ENCODE peak calls at places on chromosomes 7 and 10, in seven cellular contexts. Z, U, V, F, X, A and M are unnamed samples. For H3K27me3 and H3K36me3, the result is how much of the 10 kb centered on the place peaks cover.

GRCh38 chr10:75407716-75408511 is 6.3 kb upstream of the ZNF503 start:
- DNase-seq in Z (peak), U (peak), V (no peak), F (peak), X (no peak), A (peak), M (peak)

GRCh38 chr7:23216021-23216420 is 30.6 kb upstream of the GPNMB start:
- DNase-seq in Z (no peak), U (no peak), V (no peak), F (peak), X (no peak), A (peak), M (peak)

GRCh38 chr10:63164045-63164722 is 31.1 kb downstream of the NRBF2 start:
- DNase-seq in Z (no peak), U (no peak), V (no peak), F (no peak), X (no peak), A (no peak), M (no peak)

GRCh38 chr7:111108526-111108925 is 17.6 kb downstream of the LRRN3 start:
- DNase-seq in Z (peak), U (no peak), V (no peak), F (no peak), X (no peak), A (no peak), M (no peak)

GRCh38 chr7:50348469-50349162 is 44.1 kb downstream of the IKZF1 start:
- DNase-seq in Z (no peak), U (no peak), V (no peak), F (no peak), X (no peak), A (no peak), M (no peak)

GRCh38 chr7:46972205-46972604 is 609.7 kb downstream of the TNS3 start:
- DNase-seq in Z (peak), U (no peak), V (no peak), F (no peak), X (no peak), A (no peak), M (no peak)

GRCh38 chr10:130138479-130138866 is 2.3 kb downstream of the GLRX3 start:
- DNase-seq in Z (peak), U (peak), V (no peak), F (no peak), X (no peak), A (no peak), M (no peak)

GRCh38 chr7:106730021-106730420 is 69.1 kb upstream of the CCDC71L start:
- DNase-seq in Z (peak), U (no peak), V (no peak), F (no peak), X (no peak), A (no peak), M (no peak)

DNA sequence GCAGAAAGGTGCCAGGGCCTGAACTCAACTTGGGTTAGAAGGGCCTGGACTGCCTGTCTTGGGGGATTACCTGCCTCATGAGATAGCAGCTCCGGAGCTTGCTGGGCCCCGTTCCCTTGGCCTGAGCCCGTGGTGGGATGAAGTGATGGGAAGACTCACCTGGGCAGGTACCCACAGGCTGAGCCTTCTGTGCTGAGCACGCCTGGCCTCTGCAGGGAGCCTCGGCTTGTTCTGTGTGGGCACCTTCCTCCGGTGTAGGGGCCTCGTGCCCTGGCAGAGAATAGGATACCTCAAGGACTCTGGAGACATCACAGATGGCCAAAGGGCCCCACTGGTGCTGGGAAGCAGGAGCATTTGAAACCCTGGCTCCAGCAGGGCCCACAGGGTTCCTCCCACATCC is 4.5 kb downstream of the ZNF467 start:
- DNase-seq in Z (no peak), U (no peak), V (no peak), F (no peak), X (no peak), A (no peak), M (no peak)
- H3K27me3 ChIP-seq in Z (under half), U (under half), V (under half), F (under half), X (half or more), A (under half), M (under half)

GRCh38 chr10:11045487-11045886 is 27.8 kb downstream of the CELF2 start:
- DNase-seq in Z (no peak), U (no peak), V (no peak), F (no peak), X (no peak), A (no peak), M (no peak)

GRCh38 chr10:11045995-11046394 is 28.3 kb downstream of the CELF2 start:
- DNase-seq in Z (no peak), U (no peak), V (no peak), F (peak), X (no peak), A (no peak), M (peak)

GRCh38 chr10:11043446-11044127 is 25.9 kb downstream of the CELF2 start:
- DNase-seq in Z (no peak), U (no peak), V (no peak), F (no peak), X (no peak), A (no peak), M (no peak)

GRCh38 chr10:11043039-11043438 is 25.4 kb downstream of the CELF2 start:
- DNase-seq in Z (no peak), U (no peak), V (no peak), F (no peak), X (no peak), A (no peak), M (no peak)

DNA sequence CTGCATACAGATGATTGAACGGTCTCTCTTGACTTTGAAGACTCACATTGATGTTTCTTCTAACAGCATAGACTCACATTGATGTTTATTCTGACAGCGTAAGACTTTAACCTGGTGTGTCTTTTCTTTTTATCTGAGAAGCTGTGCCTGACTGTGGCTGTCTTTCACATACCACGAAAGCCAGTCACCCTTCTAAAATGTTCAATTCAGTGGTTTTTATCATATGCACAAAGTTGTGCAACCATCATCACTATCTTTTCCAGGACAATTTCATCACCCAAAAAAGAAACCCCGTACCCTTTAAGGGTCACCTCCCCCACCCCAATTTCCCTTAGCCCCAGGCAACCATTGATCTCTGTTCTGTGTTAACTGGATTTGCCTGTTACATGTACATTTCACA is 24.7 kb downstream of the CELF2 start:
- DNase-seq in Z (no peak), U (no peak), V (no peak), F (no peak), X (no peak), A (no peak), M (no peak)
- H3K36me3 ChIP-seq in Z (under half), U (under half), V (under half), F (under half), X (under half), A (under half), M (under half)

GRCh38 chr7:27178366-27178765 is 4.2 kb upstream of the HOXA10 start:
- DNase-seq in Z (no peak), U (peak), V (no peak), F (no peak), X (no peak), A (no peak), M (no peak)
- H3K27me3 ChIP-seq in Z (under half), U (under half), V (under half), F (half or more), X (half or more), A (under half), M (half or more)

GRCh38 chr10:35271086-35271834 is 65.0 kb upstream of the CCNY start:
- DNase-seq in Z (no peak), U (peak), V (peak), F (no peak), X (peak), A (no peak), M (no peak)
- H3K36me3 ChIP-seq in Z (under half), U (under half), V (under half), F (under half), X (under half), A (under half), M (under half)

DNA sequence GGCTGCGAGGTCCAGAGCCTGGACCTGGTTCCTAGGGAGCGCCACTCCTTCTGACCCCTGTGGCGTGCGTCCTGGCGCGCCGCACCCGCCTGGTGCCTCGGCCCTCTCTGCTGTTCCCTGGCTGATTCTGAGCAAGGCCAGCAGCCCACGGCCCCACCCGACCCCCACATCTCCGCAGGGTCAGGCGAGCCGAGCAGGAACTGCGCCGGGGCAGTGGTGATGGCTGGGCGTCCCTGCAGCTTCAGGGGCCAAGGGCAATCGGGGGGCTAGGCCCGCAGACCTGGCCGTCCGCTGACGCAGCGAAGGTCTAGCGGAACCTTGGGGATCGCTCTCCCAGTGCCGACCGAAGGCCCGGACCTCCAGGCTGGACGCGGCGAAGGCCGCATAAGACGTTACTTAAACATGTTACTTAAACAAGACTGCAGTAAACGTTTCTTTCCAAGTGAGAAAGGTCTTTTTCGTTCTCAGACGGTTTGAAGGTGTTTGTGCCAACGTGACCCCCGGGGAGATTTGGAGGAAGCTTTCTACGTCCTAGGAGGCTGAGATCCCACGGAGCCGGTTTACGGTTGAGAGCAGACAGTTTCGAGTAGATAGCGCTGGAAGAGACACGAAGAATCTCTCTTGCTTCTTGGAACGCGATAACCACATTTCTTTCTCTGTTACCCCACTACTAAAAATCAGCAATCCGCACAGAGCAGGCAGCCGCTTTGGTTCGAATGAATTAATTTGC is 5.1 kb upstream of the NKX2-3 start:
- DNase-seq in Z (no peak), U (peak), V (no peak), F (no peak), X (no peak), A (no peak), M (no peak)
- H3K27me3 ChIP-seq in Z (half or more), U (half or more), V (under half), F (half or more), X (half or more), A (under half), M (half or more)

GRCh38 chr10:13698217-13698616 is 111.5 kb downstream of the PRPF18 start:
- DNase-seq in Z (peak), U (no peak), V (no peak), F (peak), X (no peak), A (no peak), M (peak)

GRCh38 chr10:13700461-13701144 is 113.8 kb downstream of the PRPF18 start:
- DNase-seq in Z (no peak), U (no peak), V (no peak), F (no peak), X (no peak), A (no peak), M (no peak)

GRCh38 chr10:13695588-13695987 is 108.8 kb downstream of the PRPF18 start:
- DNase-seq in Z (no peak), U (no peak), V (no peak), F (no peak), X (no peak), A (no peak), M (no peak)

GRCh38 chr10:13701157-13701919 is 114.6 kb downstream of the PRPF18 start:
- DNase-seq in Z (no peak), U (no peak), V (peak), F (no peak), X (no peak), A (no peak), M (no peak)

DNA sequence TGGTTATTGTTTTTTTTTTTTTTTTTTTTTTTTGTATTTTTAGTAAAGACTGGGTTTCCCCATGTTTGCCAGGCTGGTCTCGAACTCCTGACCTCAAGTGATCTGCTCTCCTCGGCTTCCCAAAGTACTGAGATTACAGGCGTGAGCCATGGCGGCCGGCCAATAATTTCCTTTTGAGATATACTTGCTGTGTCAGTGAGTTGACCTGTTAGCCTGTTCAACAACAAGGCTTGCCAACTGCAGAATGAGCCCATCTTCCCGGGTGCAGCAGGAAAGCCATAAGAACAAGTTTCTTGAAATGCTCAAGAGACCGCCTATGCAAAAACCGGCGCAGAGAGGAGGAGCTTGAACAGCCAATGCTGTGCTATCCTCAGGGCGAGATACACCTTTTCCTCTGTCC is 112.5 kb downstream of the PRPF18 start:
- DNase-seq in Z (no peak), U (no peak), V (no peak), F (peak), X (no peak), A (no peak), M (peak)
- H3K36me3 ChIP-seq in Z (under half), U (half or more), V (under half), F (under half), X (half or more), A (under half), M (half or more)

GRCh38 chr10:42928064-42928463 is 145.5 kb downstream of the BMS1 start:
- DNase-seq in Z (no peak), U (no peak), V (no peak), F (no peak), X (no peak), A (no peak), M (no peak)
- H3K27me3 ChIP-seq in Z (under half), U (under half), V (under half), F (half or more), X (under half), A (under half), M (half or more)

GRCh38 chr7:45101748-45102147 is 9.7 kb downstream of the TBRG4 start:
- DNase-seq in Z (no peak), U (no peak), V (no peak), F (no peak), X (no peak), A (no peak), M (no peak)

GRCh38 chr7:45098983-45099839 is 10.4 kb upstream of the NACAD start:
- DNase-seq in Z (no peak), U (peak), V (no peak), F (no peak), X (no peak), A (no peak), M (no peak)

GRCh38 chr7:45102785-45103712 is 8.4 kb downstream of the TBRG4 start:
- DNase-seq in Z (no peak), U (peak), V (no peak), F (no peak), X (no peak), A (peak), M (no peak)

GRCh38 chr7:45099891-45100760 is 11.4 kb upstream of the NACAD start:
- DNase-seq in Z (no peak), U (peak), V (no peak), F (no peak), X (no peak), A (no peak), M (no peak)

DNA sequence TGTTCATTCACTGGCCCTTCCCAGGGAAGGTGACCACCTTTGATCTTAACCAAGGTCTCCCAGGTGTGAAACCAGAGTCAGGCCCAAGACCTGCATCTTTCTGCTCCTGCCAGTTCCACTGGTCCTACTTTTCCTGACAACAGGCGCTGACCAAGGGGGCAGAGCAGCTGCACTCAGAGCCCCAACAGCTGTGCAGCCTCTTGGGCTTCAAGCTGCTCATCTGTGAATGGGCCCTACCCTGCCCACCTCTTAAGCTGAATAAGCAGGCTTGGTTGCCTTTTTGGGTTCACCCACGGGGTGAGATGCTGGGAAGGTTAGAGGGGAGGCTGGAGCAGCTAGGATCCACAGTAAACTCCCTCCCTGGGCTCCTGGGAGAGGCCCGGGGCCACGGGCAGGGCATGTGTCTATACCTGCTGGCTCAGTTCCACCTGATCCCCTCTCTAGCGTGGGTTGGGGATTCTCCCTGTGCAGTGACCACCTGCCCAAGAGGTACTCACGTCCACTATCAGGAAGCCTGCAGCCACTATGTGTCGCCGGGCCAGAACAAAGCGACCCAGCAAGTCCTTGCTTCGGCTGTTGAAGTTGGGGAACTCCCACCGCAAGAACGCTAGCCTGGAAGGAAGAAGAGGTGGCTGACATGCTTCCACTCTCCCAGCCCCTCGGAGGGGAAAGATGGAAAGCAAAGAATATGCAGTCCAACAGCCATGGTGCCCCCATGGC is 10.6 kb downstream of the TBRG4 start:
- DNase-seq in Z (no peak), U (no peak), V (no peak), F (no peak), X (no peak), A (peak), M (no peak)
- H3K36me3 ChIP-seq in Z (under half), U (half or more), V (half or more), F (half or more), X (half or more), A (under half), M (half or more)

DNA sequence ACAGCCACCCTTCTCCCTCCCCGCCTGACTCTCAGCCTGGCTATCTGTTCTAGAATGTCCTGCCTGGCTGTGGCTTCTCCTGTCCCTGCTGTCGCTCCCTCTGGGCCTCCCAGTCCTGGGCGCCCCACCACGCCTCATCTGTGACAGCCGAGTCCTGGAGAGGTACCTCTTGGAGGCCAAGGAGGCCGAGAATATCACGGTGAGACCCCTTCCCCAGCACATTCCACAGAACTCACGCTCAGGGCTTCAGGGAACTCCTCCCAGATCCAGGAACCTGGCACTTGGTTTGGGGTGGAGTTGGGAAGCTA is 1.2 kb downstream of the EPO start:
- DNase-seq in Z (no peak), U (no peak), V (no peak), F (no peak), X (no peak), A (no peak), M (no peak)
- H3K27me3 ChIP-seq in Z (under half), U (half or more), V (under half), F (half or more), X (under half), A (under half), M (half or more)